ENCODE peak calls at places on chromosomes 5 and 9, in five cellular contexts. A is HT1080; C is fibroblast of lung; T is stimulated activated naive CD4-positive, alpha-beta T cell; U is activated CD4-positive, alpha-beta T cell treated with anti-CD3 and anti-CD28 coated beads, Interleukin-2, amount 10 ng/mL, durations not matched to agents 7 days and 5 days. S is an unnamed sample.

GRCh38 chr5:144328505-144328904 is 157.8 kb downstream of the KCTD16 start:
- DNase-seq in A (no peak), C (peak; percentile 12), T (no peak), U (no peak), S (no peak)

GRCh38 chr9:135659252-135659651 is 3.9 kb upstream of the LCN9 start:
- DNase-seq in A (no peak), C (no peak), T (no peak), U (no peak), S (no peak)

GRCh38 chr5:52077941-52078825 is 694.9 kb downstream of the ISL1 start:
- DNase-seq in A (no peak), C (no peak), T (no peak), U (no peak), S (no peak)

GRCh38 chr9:27447036-27447700 is 76.9 kb upstream of the IFNK start:
- DNase-seq in A (no peak), C (no peak), T (no peak), U (no peak), S (no peak)

GRCh38 chr9:70291446-70291845 is 32.7 kb downstream of the SMC5 start:
- DNase-seq in A (no peak), C (no peak), T (no peak), U (no peak), S (no peak)

GRCh38 chr5:161406880-161407279 is 139.6 kb downstream of the GABRB2 start:
- DNase-seq in A (no peak), C (no peak), T (no peak), U (no peak), S (no peak)

GRCh38 chr5:174750720-174751119 is 26.3 kb downstream of the MSX2 start:
- DNase-seq in A (no peak), C (peak; percentile 67), T (no peak), U (no peak), S (no peak)

GRCh38 chr5:141795421-141795820 is 82.8 kb downstream of the PCDH1 start:
- DNase-seq in A (no peak), C (no peak), T (no peak), U (no peak), S (no peak)

GRCh38 chr9:114462791-114463190 is 42.5 kb downstream of the WHRN start:
- DNase-seq in A (no peak), C (no peak), T (no peak), U (no peak), S (no peak)

GRCh38 chr5:71938886-71939285 is 168.4 kb upstream of the MAP1B start:
- DNase-seq in A (peak; percentile 76), C (no peak), T (no peak), U (no peak), S (peak; percentile 13)

GRCh38 chr5:98110270-98110669 is 663.2 kb upstream of the RGMB start:
- DNase-seq in A (peak; percentile 56), C (peak; percentile 94), T (no peak), U (no peak), S (no peak)

GRCh38 chr9:122132539-122132938 is 27.0 kb downstream of the NDUFA8 start:
- DNase-seq in A (no peak), C (no peak), T (no peak), U (no peak), S (no peak)

GRCh38 chr9:135962696-135963307 is 1.6 kb upstream of the UBAC1 start:
- DNase-seq in A (no peak), C (no peak), T (no peak), U (no peak), S (no peak)

GRCh38 chr5:138544171-138545134 is 1.4 kb upstream of the ETF1 start:
- DNase-seq in A (peak; percentile 36), C (peak; percentile 35), T (no peak), U (no peak), S (no peak)

GRCh38 chr5:134798468-134798867 is 39.9 kb downstream of the DDX46 start:
- DNase-seq in A (no peak), C (no peak), T (no peak), U (no peak), S (no peak)

GRCh38 chr5:150060471-150060870 is 25.9 kb downstream of the CSF1R start:
- DNase-seq in A (no peak), C (no peak), T (no peak), U (no peak), S (no peak)

GRCh38 chr9:101201626-101202025 is 173.1 kb downstream of the PLPPR1 start:
- DNase-seq in A (no peak), C (no peak), T (no peak), U (no peak), S (no peak)

GRCh38 chr9:680106-680505 is 161.4 kb upstream of the DMRT1 start:
- DNase-seq in A (no peak), C (no peak), T (no peak), U (no peak), S (no peak)

GRCh38 chr9:8456327-8456726 is 656.7 kb upstream of the DMAC1 start:
- DNase-seq in A (peak; percentile 52), C (no peak), T (no peak), U (no peak), S (no peak)

GRCh38 chr5:62143268-62144229 is 162.5 kb upstream of the KIF2A start:
- DNase-seq in A (peak; percentile 30), C (peak; percentile 57), T (no peak), U (no peak), S (peak; percentile 19)

GRCh38 chr5:878125-878524 is 14.5 kb downstream of the BRD9 start:
- DNase-seq in A (no peak), C (no peak), T (no peak), U (no peak), S (no peak)

GRCh38 chr9:105329729-105330082 is 85.3 kb downstream of the SLC44A1 start:
- DNase-seq in A (no peak), C (peak; percentile 25), T (no peak), U (no peak), S (no peak)

GRCh38 chr5:66869347-66869746 is 273.2 kb downstream of the MAST4 start:
- DNase-seq in A (no peak), C (no peak), T (no peak), U (no peak), S (no peak)

GRCh38 chr5:65137631-65138030 is 344.1 kb downstream of the ADAMTS6 start:
- DNase-seq in A (no peak), C (no peak), T (no peak), U (no peak), S (no peak)

GRCh38 chr9:83013867-83014605 is 48.9 kb downstream of the RASEF start:
- DNase-seq in A (peak; percentile 78), C (peak; percentile 70), T (no peak), U (no peak), S (peak; percentile 55)

GRCh38 chr5:27234916-27235315 is 196.5 kb upstream of the CDH9 start:
- DNase-seq in A (no peak), C (no peak), T (no peak), U (no peak), S (no peak)

GRCh38 chr9:81394816-81395215 is 294.5 kb downstream of the TLE1 start:
- DNase-seq in A (no peak), C (peak; percentile 65), T (no peak), U (no peak), S (no peak)

GRCh38 chr9:91306261-91306660 is 55.5 kb downstream of the AUH start:
- DNase-seq in A (no peak), C (no peak), T (no peak), U (no peak), S (no peak)